ENCODE peak calls at places on chromosome 15, in eight cellular contexts. V is uterus, P is left lung, G is lower lobe of right lung, L is foreskin fibroblast, N is GM13977, I is GM06990, Z is upper lobe of right lung. J is an unnamed sample.

GRCh38 chr15:67080900-67081431 is 15.6 kb downstream of the SMAD3 start:
- DNase-seq in V (peak), P (no peak), G (peak), L (peak), N (peak), I (peak), Z (peak), J (no peak)

GRCh38 chr15:29364429-29365078 is 94.9 kb upstream of the NSMCE3 start:
- DNase-seq in V (no peak), P (no peak), G (no peak), L (peak), N (no peak), I (no peak), Z (no peak), J (no peak)

GRCh38 chr15:56725386-56725785 is 7.9 kb downstream of the ZNF280D start:
- DNase-seq in V (no peak), P (no peak), G (no peak), L (no peak), N (no peak), I (no peak), Z (no peak), J (no peak)

GRCh38 chr15:33915571-33916407 is 52.5 kb upstream of the CHRM5 start:
- DNase-seq in V (no peak), P (no peak), G (no peak), L (no peak), N (no peak), I (peak), Z (no peak), J (no peak)

GRCh38 chr15:66927326-66928077 is 137.9 kb upstream of the SMAD3 start:
- DNase-seq in V (no peak), P (no peak), G (no peak), L (no peak), N (no peak), I (no peak), Z (no peak), J (no peak)

GRCh38 chr15:88703533-88703932 is 64.7 kb downstream of the ISG20 start:
- DNase-seq in V (no peak), P (no peak), G (no peak), L (no peak), N (no peak), I (no peak), Z (no peak), J (no peak)

GRCh38 chr15:70344666-70345065 is 246.9 kb upstream of the TLE3 start:
- DNase-seq in V (no peak), P (no peak), G (no peak), L (no peak), N (no peak), I (no peak), Z (peak), J (peak)

GRCh38 chr15:38035701-38036100 is 101.3 kb downstream of the TMCO5A start:
- DNase-seq in V (no peak), P (no peak), G (no peak), L (no peak), N (no peak), I (no peak), Z (no peak), J (no peak)

GRCh38 chr15:59243622-59244021 is 37.0 kb downstream of the LDHAL6B start:
- DNase-seq in V (no peak), P (no peak), G (no peak), L (no peak), N (no peak), I (no peak), Z (no peak), J (no peak)

GRCh38 chr15:99976811-99977271 is 243.6 kb upstream of the LYSMD4 start:
- DNase-seq in V (no peak), P (no peak), G (no peak), L (no peak), N (no peak), I (no peak), Z (no peak), J (no peak)

GRCh38 chr15:85331666-85332261 is 48.6 kb upstream of the AKAP13 start:
- DNase-seq in V (no peak), P (no peak), G (peak), L (no peak), N (no peak), I (no peak), Z (no peak), J (no peak)

GRCh38 chr15:70286110-70286806 is 188.5 kb upstream of the TLE3 start:
- DNase-seq in V (no peak), P (no peak), G (no peak), L (no peak), N (no peak), I (no peak), Z (no peak), J (no peak)

DNA sequence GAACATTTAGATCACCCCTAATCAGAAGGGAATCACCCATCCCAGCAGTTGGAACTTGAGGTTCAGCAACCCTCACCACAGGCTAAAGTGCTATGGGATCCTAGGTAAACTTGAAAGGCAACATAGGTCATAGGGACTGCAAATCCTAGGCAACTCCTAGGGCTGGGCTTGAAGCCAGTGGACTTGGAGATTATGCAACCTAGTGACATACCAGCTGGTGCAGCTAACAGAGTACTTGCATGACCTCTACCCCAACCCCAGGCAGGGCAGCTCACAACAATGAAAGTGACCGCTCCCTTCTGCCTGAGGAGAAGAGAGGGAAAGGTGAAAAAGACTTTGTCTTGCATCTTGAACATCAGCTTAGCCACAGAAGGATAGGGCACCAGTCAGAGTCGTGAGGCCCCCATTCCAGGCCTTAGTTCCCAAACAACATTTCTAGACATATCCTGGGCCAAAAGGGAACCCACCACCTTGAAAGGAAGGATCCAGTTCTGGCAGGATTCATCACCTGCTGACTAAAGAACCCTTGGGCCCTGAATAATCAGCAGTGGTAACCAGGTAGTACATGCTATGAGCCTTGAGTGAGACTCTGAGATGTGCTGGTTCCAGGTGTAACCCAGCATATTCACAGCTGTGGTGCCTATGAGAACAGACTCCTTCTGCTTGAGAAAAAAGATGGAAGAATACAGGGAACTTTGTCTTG is 37.6 kb upstream of the FBN1 start:
- DNase-seq in V (peak), P (no peak), G (peak), L (peak), N (no peak), I (no peak), Z (no peak), J (no peak)
- TF ChIP-seq CTCF in V (no peak), P (no peak), G (no peak), L (no peak), N (no peak), I (no peak), Z (no peak), J (no peak)

GRCh38 chr15:40357246-40357645 is 773 bp upstream of the DISP2 start:
- DNase-seq in V (no peak), P (no peak), G (no peak), L (no peak), N (no peak), I (no peak), Z (no peak), J (no peak)
- TF ChIP-seq CTCF in V (no peak), P (no peak), G (no peak), L (no peak), N (no peak), I (no peak), Z (no peak), J (no peak)

DNA sequence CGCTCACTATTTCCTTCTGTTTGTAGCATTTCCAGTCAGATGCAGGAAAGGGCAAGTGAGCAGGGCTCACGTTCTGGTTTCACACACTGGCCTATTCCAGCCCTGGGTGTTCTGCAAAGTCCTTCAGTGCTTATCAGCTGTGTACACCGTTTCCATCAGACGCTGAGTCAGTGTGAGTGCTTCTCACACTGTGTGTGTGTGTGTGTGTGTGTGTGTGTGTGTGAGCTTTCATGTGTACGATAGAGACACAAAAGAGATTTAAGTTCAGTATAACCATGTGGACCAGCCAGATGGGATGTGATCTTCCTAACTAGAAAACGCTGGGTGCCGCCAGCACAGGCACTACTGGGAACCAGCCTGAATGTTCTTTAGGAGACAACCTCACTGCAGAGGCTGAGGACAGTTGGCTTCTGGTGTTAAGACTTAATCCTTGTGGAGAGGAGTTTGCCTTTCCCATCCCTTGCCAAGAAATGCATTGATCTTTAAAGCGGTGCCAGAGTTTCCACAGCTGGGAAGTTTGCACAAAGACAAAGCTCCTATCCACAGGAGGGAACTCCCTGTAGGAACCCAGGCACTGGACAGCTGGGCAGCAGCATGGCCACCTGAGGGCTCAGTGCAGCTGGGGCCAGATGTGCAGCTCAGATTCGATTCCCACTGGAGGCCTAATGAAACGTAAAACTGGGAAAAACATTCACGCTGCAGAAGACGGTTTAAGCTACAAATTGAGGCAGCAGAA is 3.9 kb upstream of the CHSY1 start:
- DNase-seq in V (no peak), P (no peak), G (no peak), L (peak), N (no peak), I (no peak), Z (no peak), J (no peak)
- TF ChIP-seq CTCF in V (no peak), P (no peak), G (no peak), L (no peak), N (no peak), I (no peak), Z (no peak), J (no peak)

GRCh38 chr15:68517285-68517711 is 61.5 kb upstream of the CORO2B start:
- DNase-seq in V (no peak), P (no peak), G (no peak), L (no peak), N (no peak), I (no peak), Z (no peak), J (no peak)
- TF ChIP-seq CTCF in V (peak), P (no peak), G (no peak), L (peak), N (no peak), I (no peak), Z (peak), J (no peak)

GRCh38 chr15:96354731-96355560 is 24.4 kb downstream of the NR2F2 start:
- DNase-seq in V (peak), P (no peak), G (no peak), L (peak), N (no peak), I (no peak), Z (no peak), J (no peak)
- TF ChIP-seq CTCF in V (peak), P (no peak), G (peak), L (peak), N (no peak), I (no peak), Z (peak), J (no peak)

DNA sequence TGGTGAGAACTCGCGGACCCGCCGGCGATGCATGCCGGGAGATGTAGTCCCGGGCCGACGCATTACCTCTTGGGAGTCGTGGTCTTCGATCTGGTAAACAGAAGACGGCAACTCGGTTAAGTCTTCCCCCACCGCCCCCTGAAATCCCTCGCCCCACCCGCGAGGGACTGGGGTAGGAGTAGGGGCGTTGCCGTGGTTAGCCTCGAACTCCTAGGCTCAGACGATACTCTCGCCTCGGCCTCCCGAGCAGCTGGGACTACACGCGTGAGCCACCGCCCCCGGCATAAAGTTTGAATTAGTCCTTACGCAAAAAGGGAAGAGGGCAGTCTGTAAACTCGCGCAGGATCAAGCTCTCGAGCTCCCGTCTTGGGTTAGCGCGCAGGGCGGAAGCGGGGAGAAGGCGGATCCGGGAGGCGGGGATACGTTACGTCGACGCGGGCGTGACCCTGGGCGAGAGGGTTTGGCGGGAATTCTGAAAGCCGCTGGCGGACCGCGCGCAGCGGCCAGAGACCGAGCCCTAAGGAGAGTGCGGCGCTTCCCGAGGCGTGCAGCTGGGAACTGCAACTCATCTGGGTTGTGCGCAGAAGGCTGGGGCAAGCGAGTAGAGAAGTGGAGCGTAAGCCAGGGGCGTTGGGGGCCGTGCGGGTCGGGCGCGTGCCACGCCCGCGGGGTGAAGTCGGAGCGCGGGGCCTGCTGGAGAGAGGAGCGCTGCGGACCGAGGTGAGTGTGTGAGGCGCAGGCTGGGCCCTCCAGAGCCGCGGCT is at the start of gene RAD51:
- DNase-seq in V (peak), P (peak), G (peak), L (peak), N (peak), I (peak), Z (peak), J (peak)
- TF ChIP-seq CTCF in V (no peak), P (no peak), G (no peak), L (no peak), N (no peak), I (no peak), Z (no peak), J (no peak)

GRCh38 chr15:30878515-30878914 is 25.2 kb upstream of the FAN1 start:
- DNase-seq in V (no peak), P (no peak), G (no peak), L (no peak), N (no peak), I (no peak), Z (no peak), J (no peak)
- TF ChIP-seq CTCF in V (no peak), P (no peak), G (no peak), L (no peak), N (no peak), I (no peak), Z (no peak), J (no peak)

GRCh38 chr15:65305776-65306175 is 1.3 kb downstream of the RNU5B-1 start:
- DNase-seq in V (no peak), P (no peak), G (no peak), L (no peak), N (no peak), I (no peak), Z (no peak), J (no peak)

GRCh38 chr15:65305144-65305758 is 774 bp downstream of the RNU5B-1 start:
- DNase-seq in V (no peak), P (no peak), G (no peak), L (no peak), N (peak), I (no peak), Z (no peak), J (no peak)

GRCh38 chr15:65302061-65302460 is 2.4 kb upstream of the RNU5B-1 start:
- DNase-seq in V (no peak), P (no peak), G (no peak), L (no peak), N (no peak), I (no peak), Z (no peak), J (no peak)

GRCh38 chr15:65304393-65305143 is at the start of gene RNU5B-1:
- DNase-seq in V (peak), P (no peak), G (peak), L (peak), N (peak), I (peak), Z (peak), J (no peak)

GRCh38 chr15:65303687-65304392 is 637 bp upstream of the RNU5B-1 start:
- DNase-seq in V (peak), P (no peak), G (no peak), L (peak), N (no peak), I (no peak), Z (peak), J (no peak)
- TF ChIP-seq CTCF in V (no peak), P (no peak), G (no peak), L (no peak), N (no peak), I (no peak), Z (no peak), J (peak)

GRCh38 chr15:90545095-90545494 is 15.4 kb downstream of the CRTC3 start:
- DNase-seq in V (no peak), P (no peak), G (no peak), L (no peak), N (no peak), I (no peak), Z (no peak), J (no peak)
- TF ChIP-seq CTCF in V (no peak), P (no peak), G (no peak), L (no peak), N (no peak), I (no peak), Z (no peak), J (no peak)

GRCh38 chr15:80476036-80476435 is 71.9 kb downstream of the ARNT2 start:
- DNase-seq in V (no peak), P (no peak), G (no peak), L (no peak), N (no peak), I (no peak), Z (no peak), J (no peak)

GRCh38 chr15:80474224-80474619 is 70.0 kb downstream of the ARNT2 start:
- DNase-seq in V (no peak), P (no peak), G (no peak), L (no peak), N (no peak), I (no peak), Z (no peak), J (no peak)

GRCh38 chr15:80474751-80475295 is 70.6 kb downstream of the ARNT2 start:
- DNase-seq in V (no peak), P (no peak), G (no peak), L (no peak), N (no peak), I (no peak), Z (no peak), J (no peak)

GRCh38 chr15:80473574-80474223 is 69.5 kb downstream of the ARNT2 start:
- DNase-seq in V (no peak), P (no peak), G (no peak), L (no peak), N (no peak), I (no peak), Z (no peak), J (no peak)

DNA sequence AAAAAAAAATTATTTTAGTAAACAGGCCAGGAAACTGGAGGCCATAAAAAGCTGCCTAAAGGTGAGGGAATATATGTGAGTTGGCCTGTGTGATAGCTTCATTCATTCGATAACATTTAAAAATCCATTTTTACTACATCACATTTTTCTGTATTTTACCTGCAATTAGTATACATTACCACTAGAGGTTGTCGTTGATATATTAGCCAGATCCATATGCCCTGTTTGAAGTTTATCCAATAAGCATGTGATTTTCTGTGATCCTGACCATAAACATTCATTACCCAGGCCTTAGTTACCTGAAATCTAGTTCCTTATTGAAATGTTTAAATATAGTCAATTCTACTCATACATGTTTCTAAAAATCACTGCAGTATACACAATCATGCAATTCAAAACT is 71.4 kb downstream of the ARNT2 start:
- DNase-seq in V (no peak), P (no peak), G (no peak), L (no peak), N (no peak), I (no peak), Z (no peak), J (no peak)
- TF ChIP-seq CTCF in V (no peak), P (no peak), G (no peak), L (no peak), N (no peak), I (no peak), Z (no peak), J (no peak)